ENCODE peak calls at places on chromosomes 12 and 14, in four cellular contexts. P is K562, U is HepG2, R is GM12878. W is an unnamed sample.
A peak's percentile ranks its signal among the peaks of the same experiment; 100 is the strongest.

GRCh38 chr12:49649892-49650291 is 26.5 kb downstream of the PRPF40B start:
- DNase-seq in P (no peak), U (no peak), R (no peak), W (no peak)

GRCh38 chr14:104826858-104827172 is 25.9 kb downstream of the ZBTB42 start:
- DNase-seq in P (no peak), U (no peak), R (no peak), W (no peak)

GRCh38 chr12:122423258-122424165 is 1.0 kb upstream of the CLIP1 start:
- DNase-seq in P (peak; percentile 35), U (peak; percentile 64), R (no peak), W (no peak)

GRCh38 chr12:108218911-108219310 is 89.8 kb downstream of the WSCD2 start:
- DNase-seq in P (no peak), U (no peak), R (no peak), W (no peak)

GRCh38 chr12:27635349-27635972 is 60.8 kb upstream of the REP15 start:
- DNase-seq in P (peak; percentile 18), U (peak; percentile 44), R (no peak), W (peak; percentile 41)

GRCh38 chr14:70036665-70037064 is 152.1 kb downstream of the SLC8A3 start:
- DNase-seq in P (no peak), U (peak; percentile 42), R (no peak), W (peak; percentile 22)

GRCh38 chr12:26631846-26632245 is 201.1 kb downstream of the ITPR2 start:
- DNase-seq in P (no peak), U (no peak), R (no peak), W (no peak)

GRCh38 chr14:69922198-69922597 is 43.0 kb downstream of the SMOC1 start:
- DNase-seq in P (no peak), U (no peak), R (no peak), W (no peak)

GRCh38 chr14:60573943-60574496 is 65.1 kb downstream of the SIX6 start:
- DNase-seq in P (no peak), U (no peak), R (no peak), W (no peak)

GRCh38 chr14:66121859-66122258 is 364.3 kb upstream of the CCDC196 start:
- DNase-seq in P (no peak), U (no peak), R (no peak), W (no peak)

GRCh38 chr12:68630050-68630449 is 19.4 kb downstream of the RAP1B start:
- DNase-seq in P (no peak), U (no peak), R (no peak), W (no peak)

GRCh38 chr12:51407604-51408003 is 16.4 kb upstream of the GALNT6 start:
- DNase-seq in P (no peak), U (no peak), R (no peak), W (no peak)

GRCh38 chr12:68240079-68240478 is 13.3 kb downstream of the IL22 start:
- DNase-seq in P (peak; percentile 22), U (no peak), R (no peak), W (no peak)

GRCh38 chr12:22284871-22285270 is 49.6 kb downstream of the ST8SIA1 start:
- DNase-seq in P (no peak), U (no peak), R (no peak), W (no peak)

GRCh38 chr14:99744199-99744872 is 48.9 kb upstream of the EML1 start:
- DNase-seq in P (no peak), U (no peak), R (no peak), W (no peak)

GRCh38 chr14:70186826-70187483 is 1.8 kb downstream of the SLC8A3 start:
- DNase-seq in P (no peak), U (no peak), R (no peak), W (no peak)

GRCh38 chr12:27627123-27627835 is 69.0 kb upstream of the REP15 start:
- DNase-seq in P (no peak), U (no peak), R (no peak), W (no peak)

GRCh38 chr12:22684526-22685118 is 59.7 kb downstream of the ETNK1 start:
- DNase-seq in P (no peak), U (peak; percentile 17), R (peak; percentile 11), W (peak; percentile 12)

GRCh38 chr14:35416108-35416750 is 11.7 kb upstream of the NFKBIA start:
- DNase-seq in P (no peak), U (no peak), R (peak; percentile 75), W (no peak)

GRCh38 chr12:50841654-50842531 is 833 bp upstream of the TMPRSS12 start:
- DNase-seq in P (no peak), U (no peak), R (no peak), W (no peak)

GRCh38 chr12:31362759-31363415 is 36.9 kb upstream of the SINHCAF start:
- DNase-seq in P (peak; percentile 38), U (peak; percentile 35), R (peak; percentile 46), W (no peak)

GRCh38 chr14:62143235-62143634 is 381.0 kb downstream of the SNAPC1 start:
- DNase-seq in P (no peak), U (no peak), R (no peak), W (no peak)

GRCh38 chr12:115752913-115753726 is 524.4 kb downstream of the MED13L start:
- DNase-seq in P (peak; percentile 36), U (peak; percentile 58), R (peak; percentile 12), W (peak; percentile 62)

GRCh38 chr12:51323966-51324895 is at the start of gene BIN2:
- DNase-seq in P (no peak), U (no peak), R (no peak), W (no peak)

GRCh38 chr12:32305163-32305562 is 94.2 kb upstream of the FGD4 start:
- DNase-seq in P (peak; percentile 13), U (peak; percentile 10), R (no peak), W (no peak)

GRCh38 chr12:17976202-17976601 is 113.8 kb downstream of the RERGL start:
- DNase-seq in P (no peak), U (no peak), R (no peak), W (peak; percentile 7)

GRCh38 chr14:54392131-54392859 is 4.5 kb upstream of the CDKN3 start:
- DNase-seq in P (no peak), U (no peak), R (no peak), W (no peak)

GRCh38 chr12:85182699-85183098 is 97.3 kb upstream of the ALX1 start:
- DNase-seq in P (no peak), U (no peak), R (no peak), W (peak; percentile 37)

GRCh38 chr12:85183855-85184254 is 96.2 kb upstream of the ALX1 start:
- DNase-seq in P (no peak), U (no peak), R (no peak), W (no peak)

GRCh38 chr12:85179680-85180300 is 100.2 kb upstream of the ALX1 start:
- DNase-seq in P (no peak), U (no peak), R (no peak), W (no peak)
- TF ChIP-seq TARDBP in P (no peak), U (no peak), R (no peak), W (no peak)

GRCh38 chr12:12167847-12168246 is 97.1 kb downstream of the BCL2L14 start:
- DNase-seq in P (no peak), U (peak; percentile 45), R (no peak), W (no peak)
- TF ChIP-seq TARDBP in P (no peak), U (no peak), R (no peak), W (no peak)

GRCh38 chr12:48071808-48072207 is 34.1 kb downstream of the SENP1 start:
- DNase-seq in P (no peak), U (no peak), R (no peak), W (no peak)

GRCh38 chr12:48072266-48072665 is 33.6 kb downstream of the SENP1 start:
- DNase-seq in P (no peak), U (no peak), R (no peak), W (no peak)

GRCh38 chr12:48077111-48077510 is 28.8 kb downstream of the SENP1 start:
- DNase-seq in P (no peak), U (no peak), R (no peak), W (no peak)

GRCh38 chr12:48075833-48076232 is 30.0 kb downstream of the SENP1 start:
- DNase-seq in P (no peak), U (no peak), R (no peak), W (no peak)

GRCh38 chr12:48074266-48074665 is 31.6 kb downstream of the SENP1 start:
- DNase-seq in P (no peak), U (no peak), R (no peak), W (no peak)
- TF ChIP-seq TARDBP in P (no peak), U (no peak), R (no peak), W (no peak)

GRCh38 chr12:8590842-8591545 is 21.7 kb downstream of the AICDA start:
- DNase-seq in P (no peak), U (peak; percentile 76), R (no peak), W (no peak)
- TF ChIP-seq TARDBP in P (no peak), U (no peak), R (no peak), W (no peak)

GRCh38 chr14:68380304-68380840 is 412.5 kb downstream of the ZFP36L1 start:
- DNase-seq in P (no peak), U (no peak), R (peak; percentile 94), W (no peak)
- TF ChIP-seq TARDBP in P (no peak), U (no peak), R (no peak), W (no peak)

DNA sequence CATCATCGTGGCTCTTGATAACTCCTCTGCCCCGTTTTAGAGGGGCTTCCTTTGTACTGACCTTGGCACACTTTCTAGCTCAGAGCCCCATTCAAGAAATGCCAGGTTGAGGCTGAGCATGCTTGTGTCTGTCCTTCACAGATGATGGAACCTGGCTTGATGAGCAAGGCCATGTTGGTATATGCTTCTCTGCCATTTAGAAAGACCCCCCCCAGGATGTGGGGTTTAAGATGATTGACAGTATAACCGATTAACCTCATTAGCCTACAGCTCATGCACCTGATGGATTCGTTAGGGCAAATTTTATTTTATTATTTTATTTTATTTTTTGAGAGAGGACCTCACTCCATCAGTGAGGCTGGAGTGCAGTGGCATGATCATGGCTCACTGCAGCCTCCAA is 21.0 kb downstream of the BATF start:
- DNase-seq in P (no peak), U (no peak), R (no peak), W (no peak)
- TF ChIP-seq TARDBP in P (no peak), U (no peak), R (no peak), W (no peak)

GRCh38 chr14:57530571-57530970 is 36.9 kb upstream of the CCDC198 start:
- DNase-seq in P (no peak), U (no peak), R (no peak), W (no peak)

DNA sequence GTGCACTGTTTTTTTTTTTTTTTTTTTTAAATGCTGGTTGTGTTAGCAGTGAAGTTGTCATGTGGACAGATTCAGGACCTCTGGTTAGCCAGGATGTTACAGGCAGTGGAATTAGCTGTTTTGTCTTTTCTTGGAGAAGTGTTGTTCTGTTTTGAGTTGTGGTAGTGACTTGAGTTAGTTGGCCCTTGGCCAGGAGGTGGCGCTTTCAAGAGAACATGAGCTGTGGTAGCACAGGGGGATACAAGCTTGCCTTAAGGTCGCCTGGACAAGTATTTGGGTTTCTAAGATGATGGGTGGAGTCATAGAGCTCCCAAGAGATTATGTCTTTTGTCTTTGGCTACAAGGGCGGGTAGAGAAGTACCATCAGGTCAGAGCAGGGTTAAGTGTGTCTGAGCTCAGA is 33.3 kb upstream of the CCDC198 start:
- DNase-seq in P (no peak), U (peak; percentile 12), R (no peak), W (no peak)
- TF ChIP-seq TARDBP in P (no peak), U (no peak), R (no peak), W (no peak)